ENCODE peak calls at places on chromosomes 7 and 10, in ten cellular contexts. Z is IMR-90, F is brain microvascular endothelial cell, M is mucosa of descending colon, V is heart right ventricle, G is GM20000, J is AG09319, H is A549, B is tibial nerve, A is epithelial cell of proximal tubule. C is an unnamed sample.

GRCh38 chr7:146129296-146129695 is 12.7 kb downstream of the CNTNAP2 start:
- DNase-seq in Z (no peak), F (no peak), M (no peak), V (no peak), G (no peak), J (no peak), H (no peak), B (no peak), A (no peak), C (no peak)

GRCh38 chr10:130960531-130960930 is 351.0 kb downstream of the TCERG1L start:
- DNase-seq in Z (no peak), F (no peak), M (no peak), V (no peak), G (no peak), J (no peak), H (no peak), B (no peak), A (no peak), C (no peak)

GRCh38 chr7:2870471-2870941 is 26.4 kb upstream of the GNA12 start:
- DNase-seq in Z (peak; percentile 61), F (peak; percentile 68), M (peak; percentile 70), V (peak; percentile 73), G (no peak), J (peak; percentile 25), H (no peak), B (peak; percentile 54), A (no peak), C (peak; percentile 65)

GRCh38 chr10:4282496-4282895 is 497.5 kb upstream of the KLF6 start:
- DNase-seq in Z (no peak), F (no peak), M (no peak), V (no peak), G (no peak), J (no peak), H (no peak), B (no peak), A (no peak), C (no peak)

GRCh38 chr7:112957901-112958300 is 128.7 kb downstream of the GPR85 start:
- DNase-seq in Z (no peak), F (no peak), M (no peak), V (no peak), G (no peak), J (no peak), H (no peak), B (no peak), A (no peak), C (no peak)

GRCh38 chr7:121302214-121302745 is 26.5 kb upstream of the WNT16 start:
- DNase-seq in Z (peak; percentile 89), F (peak; percentile 83), M (no peak), V (no peak), G (no peak), J (no peak), H (no peak), B (no peak), A (no peak), C (peak; percentile 2)

GRCh38 chr7:36747251-36747968 is 23.1 kb upstream of the AOAH start:
- DNase-seq in Z (peak; percentile 4), F (peak; percentile 9), M (no peak), V (no peak), G (no peak), J (no peak), H (no peak), B (no peak), A (peak; percentile 98), C (no peak)

GRCh38 chr10:124303662-124304418 is 114.9 kb downstream of the OAT start:
- DNase-seq in Z (no peak), F (no peak), M (no peak), V (no peak), G (no peak), J (no peak), H (no peak), B (no peak), A (no peak), C (no peak)

GRCh38 chr10:97318772-97319651 is at the start of gene FRAT1:
- DNase-seq in Z (peak; percentile 93), F (peak; percentile 85), M (peak; percentile 96), V (peak; percentile 92), G (peak; percentile 86), J (peak; percentile 82), H (peak; percentile 82), B (peak; percentile 91), A (no peak), C (peak; percentile 91)

GRCh38 chr10:97321807-97322195 is 2.7 kb downstream of the FRAT1 start:
- DNase-seq in Z (no peak), F (no peak), M (no peak), V (no peak), G (no peak), J (no peak), H (no peak), B (no peak), A (no peak), C (no peak)

GRCh38 chr10:97321032-97321806 is 2.1 kb downstream of the FRAT1 start:
- DNase-seq in Z (no peak), F (no peak), M (peak; percentile 52), V (peak; percentile 34), G (no peak), J (no peak), H (no peak), B (peak; percentile 48), A (no peak), C (peak; percentile 28)

GRCh38 chr10:97320480-97321031 is 1.5 kb downstream of the FRAT1 start:
- DNase-seq in Z (no peak), F (no peak), M (peak; percentile 37), V (peak; percentile 22), G (no peak), J (no peak), H (no peak), B (no peak), A (no peak), C (peak; percentile 49)

DNA sequence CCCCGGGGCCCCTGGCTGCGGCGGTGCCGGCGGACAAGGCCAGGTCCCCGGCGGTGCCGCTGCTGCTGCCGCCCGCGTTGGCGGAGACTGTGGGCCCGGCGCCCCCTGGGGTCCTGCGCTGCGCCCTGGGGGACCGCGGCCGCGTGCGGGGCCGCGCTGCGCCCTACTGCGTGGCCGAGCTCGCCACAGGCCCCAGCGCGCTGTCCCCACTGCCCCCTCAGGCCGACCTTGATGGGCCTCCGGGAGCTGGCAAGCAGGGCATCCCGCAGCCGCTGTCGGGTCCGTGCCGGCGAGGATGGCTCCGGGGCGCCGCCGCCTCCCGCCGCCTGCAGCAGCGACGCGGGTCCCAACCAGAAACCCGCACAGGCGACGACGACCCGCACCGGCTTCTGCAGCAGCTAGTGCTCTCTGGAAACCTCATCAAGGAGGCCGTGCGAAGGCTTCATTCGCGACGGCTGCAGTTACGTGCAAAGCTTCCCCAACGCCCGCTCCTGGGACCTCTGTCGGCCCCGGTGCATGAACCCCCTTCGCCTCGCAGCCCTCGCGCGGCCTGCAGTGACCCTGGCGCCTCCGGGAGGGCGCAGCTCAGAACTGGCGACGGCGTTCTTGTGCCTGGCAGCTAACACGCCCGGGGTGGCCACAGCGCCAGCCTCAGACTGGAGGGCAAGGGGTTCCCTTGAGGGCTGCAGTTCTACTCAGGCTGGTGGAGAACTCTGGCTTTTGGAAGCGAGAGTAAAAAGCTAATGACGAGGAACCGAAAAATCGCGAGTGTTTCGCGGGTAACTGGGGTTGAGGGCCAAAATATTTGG is 804 bp downstream of the FRAT1 start:
- DNase-seq in Z (no peak), F (no peak), M (peak; percentile 70), V (peak; percentile 60), G (peak; percentile 60), J (no peak), H (no peak), B (peak; percentile 5), A (no peak), C (peak; percentile 76)
- TF ChIP-seq CTCF in Z (no peak), F (peak; percentile 11), M (no peak), V (no peak), G (no peak), J (no peak), H (no peak), B (no peak), A (no peak), C (no peak)

GRCh38 chr10:76626406-76626805 is 1011.2 kb downstream of the KCNMA1 start:
- DNase-seq in Z (no peak), F (no peak), M (no peak), V (peak; percentile 40), G (no peak), J (no peak), H (no peak), B (no peak), A (no peak), C (no peak)

GRCh38 chr10:76628801-76629200 is 1008.8 kb downstream of the KCNMA1 start:
- DNase-seq in Z (no peak), F (no peak), M (no peak), V (no peak), G (no peak), J (no peak), H (no peak), B (no peak), A (no peak), C (no peak)

GRCh38 chr10:76631054-76631453 is 1006.6 kb downstream of the KCNMA1 start:
- DNase-seq in Z (no peak), F (no peak), M (no peak), V (no peak), G (no peak), J (no peak), H (no peak), B (no peak), A (no peak), C (no peak)

GRCh38 chr10:76632158-76633051 is 1005.2 kb downstream of the KCNMA1 start:
- DNase-seq in Z (no peak), F (no peak), M (peak; percentile 78), V (peak; percentile 16), G (no peak), J (no peak), H (peak; percentile 40), B (no peak), A (no peak), C (peak; percentile 4)
- TF ChIP-seq CTCF in Z (peak; percentile 26), F (peak; percentile 72), M (no peak), V (peak; percentile 24), G (no peak), J (peak; percentile 28), H (peak; percentile 47), B (peak; percentile 17), A (peak; percentile 80), C (no peak)

GRCh38 chr10:59225211-59225610 is 48.8 kb downstream of the PHYHIPL start:
- DNase-seq in Z (no peak), F (no peak), M (no peak), V (no peak), G (no peak), J (no peak), H (no peak), B (no peak), A (no peak), C (no peak)

GRCh38 chr10:59222788-59223187 is 46.3 kb downstream of the PHYHIPL start:
- DNase-seq in Z (peak; percentile 5), F (no peak), M (no peak), V (no peak), G (no peak), J (no peak), H (no peak), B (no peak), A (no peak), C (no peak)

GRCh38 chr10:59229451-59229850 is 53.0 kb downstream of the PHYHIPL start:
- DNase-seq in Z (no peak), F (no peak), M (no peak), V (no peak), G (no peak), J (no peak), H (no peak), B (no peak), A (no peak), C (no peak)

DNA sequence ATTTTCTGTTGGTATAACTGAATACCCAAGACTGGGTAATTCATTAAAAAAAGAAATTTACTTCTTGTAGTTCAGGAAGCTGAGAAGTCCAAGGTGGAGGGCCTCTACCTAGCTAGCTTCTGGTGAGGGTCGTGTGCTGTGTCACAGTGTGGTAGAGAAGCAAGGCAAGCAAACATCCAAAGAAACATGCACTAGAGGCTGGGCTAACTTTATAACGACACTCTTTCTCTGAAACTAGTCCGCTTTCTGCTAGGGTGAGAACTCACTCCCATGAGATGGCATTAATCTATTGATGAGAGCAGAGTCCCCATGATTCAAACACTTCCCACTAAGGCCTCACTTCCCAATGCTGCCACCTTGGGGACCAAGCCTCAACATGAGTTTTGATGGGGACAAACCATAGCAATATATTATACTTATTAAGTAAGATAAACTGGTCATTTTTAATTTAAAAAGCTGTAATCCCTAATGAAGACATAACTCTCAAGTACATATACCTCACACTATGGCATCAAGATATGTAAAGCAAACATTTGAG is 50.8 kb downstream of the PHYHIPL start:
- DNase-seq in Z (no peak), F (no peak), M (no peak), V (no peak), G (no peak), J (no peak), H (no peak), B (no peak), A (no peak), C (no peak)
- TF ChIP-seq CTCF in Z (no peak), F (peak; percentile 28), M (no peak), V (no peak), G (no peak), J (no peak), H (peak; percentile 18), B (no peak), A (peak; percentile 28), C (no peak)

GRCh38 chr7:110003827-110004226 is 1087.1 kb upstream of the LRRN3 start:
- DNase-seq in Z (no peak), F (no peak), M (no peak), V (no peak), G (no peak), J (no peak), H (no peak), B (no peak), A (no peak), C (no peak)
- TF ChIP-seq CTCF in Z (no peak), F (no peak), M (no peak), V (no peak), G (no peak), J (no peak), H (peak; percentile 7), B (no peak), A (no peak), C (no peak)